ENCODE peak calls at places on chromosomes 6 and 20, in four cellular contexts. N is K562, L is HepG2, D is GM12878. V is an unnamed sample.

GRCh38 chr6:36139991-36140710 is 9.8 kb downstream of the MAPK13 start:
- DNase-seq in N (peak; percentile 16), L (no peak), D (no peak), V (no peak)

GRCh38 chr6:122400121-122400450 is 634 bp downstream of the HSF2 start:
- DNase-seq in N (no peak), L (peak; percentile 4), D (no peak), V (no peak)

GRCh38 chr20:50455656-50456451 is 54.3 kb upstream of the PTPN1 start:
- DNase-seq in N (no peak), L (peak; percentile 75), D (no peak), V (peak; percentile 67)

GRCh38 chr6:44271914-44272313 is 1.7 kb downstream of the TMEM151B start:
- DNase-seq in N (no peak), L (no peak), D (no peak), V (no peak)

GRCh38 chr20:59258103-59258705 is 42.2 kb upstream of the EDN3 start:
- DNase-seq in N (no peak), L (no peak), D (no peak), V (no peak)

GRCh38 chr20:18822832-18823231 is 9.2 kb downstream of the SCP2D1 start:
- DNase-seq in N (no peak), L (no peak), D (no peak), V (no peak)

GRCh38 chr6:41062056-41062455 is 9.1 kb downstream of the APOBEC2 start:
- DNase-seq in N (no peak), L (no peak), D (no peak), V (no peak)

GRCh38 chr6:167581637-167582036 is 245.1 kb upstream of the AFDN start:
- DNase-seq in N (no peak), L (no peak), D (no peak), V (no peak)

GRCh38 chr6:3749991-3750323 is 1.6 kb downstream of the PXDC1 start:
- DNase-seq in N (peak; percentile 42), L (peak; percentile 30), D (no peak), V (no peak)

GRCh38 chr6:143575440-143575839 is 63.9 kb upstream of the FUCA2 start:
- DNase-seq in N (peak; percentile 85), L (peak; percentile 83), D (peak; percentile 27), V (peak; percentile 40)

GRCh38 chr6:14487625-14488024 is 370.1 kb downstream of the CD83 start:
- DNase-seq in N (no peak), L (no peak), D (no peak), V (no peak)

GRCh38 chr6:141326426-141326825 is 806.3 kb upstream of the GJE1 start:
- DNase-seq in N (no peak), L (peak; percentile 62), D (no peak), V (no peak)

GRCh38 chr6:90315354-90315960 is 18.8 kb upstream of the BACH2 start:
- DNase-seq in N (no peak), L (no peak), D (no peak), V (no peak)

GRCh38 chr6:33417127-33417902 is 592 bp downstream of the CUTA start:
- DNase-seq in N (peak; percentile 61), L (no peak), D (no peak), V (no peak)

GRCh38 chr6:43265564-43265963 is 22.3 kb downstream of the TTBK1 start:
- DNase-seq in N (no peak), L (peak; percentile 61), D (no peak), V (no peak)

GRCh38 chr20:39328347-39328746 is 366.2 kb downstream of the DHX35 start:
- DNase-seq in N (no peak), L (no peak), D (no peak), V (no peak)

GRCh38 chr6:43096451-43097097 is 20.5 kb downstream of the PTK7 start:
- DNase-seq in N (peak; percentile 42), L (no peak), D (no peak), V (no peak)

GRCh38 chr6:136945626-136946235 is 23.6 kb downstream of the SLC35D3 start:
- DNase-seq in N (no peak), L (no peak), D (no peak), V (no peak)

GRCh38 chr20:16368645-16369292 is 204.5 kb downstream of the KIF16B start:
- DNase-seq in N (no peak), L (peak; percentile 64), D (no peak), V (no peak)

GRCh38 chr6:43723737-43724295 is 36.2 kb upstream of the MRPS18A start:
- DNase-seq in N (peak; percentile 91), L (peak; percentile 84), D (no peak), V (peak; percentile 85)

GRCh38 chr20:49286689-49287551 is 9.1 kb upstream of the ZNFX1 start:
- DNase-seq in N (peak; percentile 31), L (peak; percentile 79), D (no peak), V (no peak)
- TF ChIP-seq POLR2AphosphoS5 in N (peak; percentile 75), L (peak; percentile 36), D (peak; percentile 25), V (peak; percentile 74)

GRCh38 chr6:139291813-139292619 is at the start of gene TXLNB:
- DNase-seq in N (no peak), L (no peak), D (peak; percentile 83), V (peak; percentile 74)
- TF ChIP-seq POLR2AphosphoS5 in N (no peak), L (no peak), D (peak; percentile 76), V (peak; percentile 88)

GRCh38 chr6:105388392-105388791 is 14.5 kb downstream of the PREP start:
- DNase-seq in N (no peak), L (no peak), D (no peak), V (no peak)

GRCh38 chr6:105389543-105389942 is 13.3 kb downstream of the PREP start:
- DNase-seq in N (no peak), L (no peak), D (no peak), V (no peak)

DNA sequence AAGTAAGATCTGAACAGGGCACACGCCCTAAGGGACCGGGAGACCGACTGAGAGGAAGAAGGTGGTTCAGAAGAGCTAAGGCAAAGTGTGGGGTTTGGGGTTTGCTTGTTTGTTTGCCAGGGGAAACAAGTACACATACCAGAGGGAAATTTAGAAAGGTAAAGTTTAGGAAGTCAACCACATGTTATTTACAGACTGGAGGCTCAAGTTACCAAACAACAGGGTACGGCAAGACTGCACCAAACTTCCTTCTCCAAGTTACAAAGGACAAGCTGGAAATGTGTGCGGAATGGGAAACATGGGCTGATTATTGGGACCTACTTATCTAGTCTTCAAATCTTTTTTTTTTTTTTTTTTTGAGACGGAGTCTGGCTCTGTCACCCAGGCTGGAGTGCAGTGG is 11.2 kb downstream of the PREP start:
- DNase-seq in N (no peak), L (no peak), D (no peak), V (no peak)
- TF ChIP-seq POLR2AphosphoS5 in N (no peak), L (no peak), D (no peak), V (no peak)

GRCh38 chr6:55853008-55854001 is 22.1 kb downstream of the BMP5 start:
- DNase-seq in N (no peak), L (no peak), D (no peak), V (no peak)
- TF ChIP-seq POLR2AphosphoS5 in N (no peak), L (no peak), D (no peak), V (no peak)

DNA sequence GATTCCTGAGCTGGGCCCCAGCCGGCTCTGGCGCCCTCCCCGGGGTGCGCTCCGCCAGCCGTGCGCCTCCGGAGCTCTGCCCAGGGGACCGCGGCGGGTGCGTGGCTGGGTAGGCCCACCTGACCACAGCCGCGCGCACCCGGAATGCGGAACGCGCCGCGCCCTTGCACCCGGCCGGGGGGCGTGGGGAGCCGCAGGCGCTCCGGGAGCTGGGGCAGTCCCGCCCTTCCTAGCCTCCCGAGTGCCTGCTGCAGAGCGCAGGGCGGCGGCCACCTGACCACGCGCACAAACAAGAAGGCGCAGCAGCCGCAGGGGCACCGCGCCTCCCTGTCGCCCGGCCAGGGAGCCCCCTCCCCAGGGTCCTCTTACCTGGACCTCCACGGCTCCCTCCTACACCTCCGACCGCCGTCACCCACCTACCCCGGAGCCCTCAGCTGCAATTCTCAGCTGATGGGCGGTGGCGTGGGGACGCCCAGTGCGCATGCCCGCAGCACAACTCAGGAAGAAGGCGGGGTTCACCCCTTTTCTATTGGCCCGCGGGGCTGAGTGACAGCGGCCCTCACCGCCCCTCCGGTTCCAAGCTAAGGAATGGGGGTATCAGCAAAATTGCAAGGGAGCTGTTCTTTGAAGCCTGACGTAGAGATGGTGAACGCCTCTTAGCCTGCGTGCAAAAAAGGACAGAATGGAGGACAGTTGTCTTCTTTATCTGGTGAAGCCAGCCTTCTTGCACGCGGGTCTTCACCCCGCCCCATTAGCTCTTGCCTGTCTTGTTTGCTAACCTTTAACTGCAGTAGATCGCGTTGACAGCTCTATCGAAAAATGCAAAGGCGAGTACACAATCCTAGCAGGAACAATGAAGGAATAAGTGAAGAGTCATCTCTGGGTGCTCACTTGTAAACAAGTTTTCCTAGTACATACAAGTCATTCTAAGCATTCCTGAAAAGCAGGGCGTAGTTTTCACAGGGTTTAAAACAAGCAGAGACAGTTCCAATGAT is at the start of gene STX7:
- DNase-seq in N (peak; percentile 96), L (peak; percentile 91), D (peak; percentile 48), V (peak; percentile 89)
- TF ChIP-seq POLR2AphosphoS5 in N (peak; percentile 43), L (peak; percentile 88), D (peak; percentile 73), V (peak; percentile 34)

DNA sequence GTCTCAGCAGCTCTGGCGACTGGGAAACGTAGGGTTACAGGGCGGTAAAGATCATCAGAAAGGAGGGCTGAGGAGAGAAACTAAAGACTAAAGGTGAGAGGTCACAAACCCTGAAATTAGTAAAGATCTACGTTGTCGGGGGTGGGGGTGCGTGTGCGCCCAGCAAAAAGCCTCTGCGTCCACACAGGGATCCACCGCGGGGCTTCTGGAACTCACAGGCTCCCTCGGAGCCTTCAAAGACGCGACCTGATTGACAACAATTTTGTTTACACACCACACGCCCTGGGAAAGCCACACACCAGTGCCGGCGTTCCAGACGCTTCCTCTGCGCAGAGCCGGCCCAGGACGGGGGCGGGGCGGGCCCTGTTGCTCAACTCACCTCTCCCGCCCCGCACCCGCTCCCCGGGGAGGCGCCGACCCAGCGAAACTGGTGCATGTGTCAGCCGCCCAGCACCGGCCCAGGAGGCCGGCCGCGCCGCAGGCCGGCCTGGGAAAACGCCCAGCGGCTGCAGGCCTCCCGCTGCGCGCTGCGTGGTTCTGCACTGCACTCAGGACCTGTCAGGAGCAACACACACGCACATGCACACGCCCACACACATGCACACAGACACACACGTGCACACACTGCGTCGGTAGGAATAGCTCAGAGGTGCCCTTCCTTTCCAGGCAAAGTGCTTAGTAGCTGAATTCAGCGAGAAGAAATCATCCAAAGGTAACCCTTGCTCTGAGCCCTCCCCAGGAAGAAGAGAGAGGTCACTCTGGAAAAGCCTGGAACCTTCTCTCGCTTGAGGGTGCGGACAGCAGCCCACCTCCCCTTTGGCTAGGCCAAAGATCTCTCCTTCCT is 57.2 kb upstream of the ARID1B start:
- DNase-seq in N (peak; percentile 87), L (peak; percentile 91), D (peak; percentile 65), V (peak; percentile 73)
- TF ChIP-seq POLR2AphosphoS5 in N (peak; percentile 66), L (no peak), D (peak; percentile 58), V (no peak)